ENCODE peak calls at places on chromosomes 7 and 10, in nine cellular contexts. R is tibial artery; U is foreskin fibroblast; V is kidney epithelial cell; B is breast epithelium; F is CD8-positive, alpha-beta T cell; N is spleen; T is body of pancreas; L is IMR-90. Z is an unnamed sample.
A peak's percentile ranks its signal among the peaks of the same experiment; 100 is the strongest.

GRCh38 chr7:2886900-2887299 is 42.8 kb upstream of the GNA12 start:
- DNase-seq in N (no peak), V (no peak), U (peak; percentile 67), B (no peak), T (peak; percentile 49), F (peak; percentile 14), R (peak; percentile 38), L (peak; percentile 82), Z (peak; percentile 54)

GRCh38 chr7:122305475-122306319 is 1.1 kb upstream of the FEZF1 start:
- DNase-seq in T (peak; percentile 20), F (no peak), R (no peak), B (no peak), V (no peak), N (peak; percentile 66), U (no peak), L (no peak), Z (no peak)

GRCh38 chr10:1872151-1872726 is 134.9 kb upstream of the ADARB2 start:
- DNase-seq in F (no peak), U (no peak), V (no peak), R (no peak), N (no peak), L (no peak), T (no peak), B (no peak), Z (no peak)

GRCh38 chr10:35961501-35961900 is 319.4 kb upstream of the FZD8 start:
- DNase-seq in B (no peak), U (no peak), R (no peak), V (peak; percentile 10), F (no peak), N (no peak), T (no peak), L (peak; percentile 68), Z (no peak)

GRCh38 chr7:47153571-47153970 is 428.3 kb downstream of the TNS3 start:
- DNase-seq in R (no peak), V (no peak), N (no peak), U (no peak), L (no peak), T (peak; percentile 68), B (no peak), F (no peak), Z (no peak)

GRCh38 chr7:158952776-158953175 is 96.4 kb downstream of the DYNC2I1 start:
- DNase-seq in L (no peak), R (no peak), T (no peak), U (no peak), V (no peak), B (no peak), N (no peak), F (no peak), Z (no peak)

GRCh38 chr7:47104206-47104549 is 477.7 kb downstream of the TNS3 start:
- DNase-seq in B (no peak), U (no peak), N (no peak), V (no peak), F (no peak), R (no peak), L (no peak), T (no peak), Z (no peak)

GRCh38 chr10:79378383-79378646 is 31.0 kb downstream of the PPIF start:
- DNase-seq in B (no peak), V (no peak), T (no peak), F (no peak), R (no peak), N (peak; percentile 30), U (no peak), L (no peak), Z (no peak)

GRCh38 chr10:59337254-59337653 is 25.1 kb downstream of the FAM13C start:
- DNase-seq in T (peak; percentile 37), R (peak; percentile 37), F (no peak), L (peak; percentile 64), N (no peak), V (no peak), B (no peak), U (peak; percentile 11), Z (peak; percentile 74)

GRCh38 chr7:37660614-37661013 is 23.0 kb upstream of the GPR141 start:
- DNase-seq in F (no peak), N (no peak), R (no peak), V (no peak), U (no peak), B (no peak), T (no peak), L (no peak), Z (no peak)

GRCh38 chr7:37657798-37658197 is 25.8 kb upstream of the GPR141 start:
- DNase-seq in N (no peak), B (no peak), V (no peak), U (no peak), T (no peak), R (no peak), L (no peak), F (no peak), Z (no peak)

GRCh38 chr7:37659971-37660370 is 23.6 kb upstream of the GPR141 start:
- DNase-seq in U (no peak), F (no peak), B (no peak), R (no peak), L (no peak), T (no peak), N (no peak), V (no peak), Z (no peak)

DNA sequence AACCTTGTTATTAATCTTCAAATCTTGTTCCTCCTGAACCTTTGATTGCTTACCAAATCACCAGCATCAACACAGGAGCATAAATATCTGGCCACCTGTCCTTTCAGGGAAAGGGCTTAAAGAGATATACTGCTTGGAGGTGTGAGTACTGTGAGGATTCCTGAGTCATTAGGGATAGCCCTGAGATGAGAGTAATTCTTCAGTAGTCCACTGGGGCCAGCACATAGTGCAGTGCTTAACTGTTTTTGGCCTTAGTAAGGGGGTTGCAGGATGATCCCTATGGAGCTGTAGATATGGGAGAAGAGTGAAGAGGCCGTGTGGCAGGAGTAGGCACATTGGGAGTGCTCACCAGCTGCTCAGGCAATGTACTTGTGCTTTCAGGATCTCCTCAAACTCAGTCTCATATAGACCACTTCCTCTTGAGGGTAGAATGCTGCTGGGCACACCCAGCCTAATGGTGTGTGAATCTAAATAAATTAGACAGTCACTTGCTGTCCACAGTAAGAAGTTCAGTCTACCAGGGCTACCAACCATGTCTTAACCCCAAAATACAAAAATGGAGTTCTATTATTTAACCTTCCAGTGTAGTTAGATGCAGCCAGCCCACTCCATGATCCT is 26.5 kb upstream of the GPR141 start:
- DNase-seq in F (no peak), B (no peak), T (no peak), V (no peak), N (no peak), U (no peak), L (no peak), R (no peak), Z (no peak)
- TF ChIP-seq CTCF in F (no peak), B (no peak), T (no peak), V (no peak), N (no peak), U (no peak), L (no peak), R (no peak), Z (no peak)

GRCh38 chr7:22732556-22733126 is 5.6 kb downstream of the IL6 start:
- DNase-seq in N (no peak), V (no peak), F (no peak), T (no peak), B (no peak), L (peak; percentile 45), R (no peak), U (no peak), Z (no peak)

GRCh38 chr7:22729180-22729579 is 2.2 kb downstream of the IL6 start:
- DNase-seq in U (no peak), F (no peak), N (no peak), R (no peak), V (no peak), B (no peak), L (peak; percentile 18), T (no peak), Z (no peak)

GRCh38 chr7:22731781-22732180 is 4.8 kb downstream of the IL6 start:
- DNase-seq in T (no peak), F (no peak), V (no peak), U (no peak), L (peak; percentile 11), B (no peak), R (no peak), N (no peak), Z (no peak)

GRCh38 chr7:22728416-22729029 is 1.5 kb downstream of the IL6 start:
- DNase-seq in R (no peak), L (peak; percentile 71), B (no peak), T (no peak), U (no peak), N (no peak), V (peak; percentile 35), F (no peak), Z (peak; percentile 54)

DNA sequence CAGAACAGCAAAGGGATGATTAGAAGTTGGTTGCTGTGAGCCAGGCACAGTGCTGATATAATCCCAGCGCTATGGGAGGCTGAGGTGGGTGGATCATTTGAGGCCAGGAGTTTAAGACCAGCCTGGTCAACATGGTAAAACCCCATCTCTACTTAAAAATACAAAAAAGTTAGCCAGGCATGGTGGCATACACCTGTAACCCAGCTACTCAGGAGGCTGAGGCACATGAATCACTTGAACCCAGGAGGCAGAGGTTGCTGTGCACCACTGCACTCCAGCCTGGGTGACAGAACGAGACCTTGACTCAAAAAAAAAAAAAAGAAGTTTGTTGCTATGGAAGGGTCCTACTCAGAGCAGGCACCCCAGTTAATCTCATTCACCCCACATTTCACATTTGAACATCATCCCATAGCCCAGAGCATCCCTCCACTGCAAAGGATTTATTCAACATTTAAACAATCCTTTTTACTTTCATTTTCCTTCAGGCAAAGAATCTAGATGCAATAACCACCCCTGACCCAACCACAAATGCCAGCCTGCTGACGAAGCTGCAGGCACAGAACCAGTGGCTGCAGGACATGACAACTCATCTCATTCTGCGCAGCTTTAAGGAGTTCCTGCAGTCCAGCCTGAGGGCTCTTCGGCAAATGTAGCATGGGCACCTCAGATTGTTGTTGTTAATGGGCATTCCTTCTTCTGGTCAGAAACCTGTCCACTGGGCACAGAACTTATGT is 4.1 kb downstream of the IL6 start:
- DNase-seq in R (no peak), V (peak; percentile 81), T (no peak), U (peak; percentile 89), F (no peak), B (no peak), N (no peak), L (peak; percentile 76), Z (no peak)
- H3K4me3 ChIP-seq in R (peak overlapping the region; percentile 0), V (no peak overlapping the region), T (no peak overlapping the region), U (peak overlapping the region; percentile 39), F (no peak overlapping the region), B (no peak overlapping the region), N (no peak overlapping the region), L (no peak overlapping the region), Z (peak overlapping the region; percentile 22)

DNA sequence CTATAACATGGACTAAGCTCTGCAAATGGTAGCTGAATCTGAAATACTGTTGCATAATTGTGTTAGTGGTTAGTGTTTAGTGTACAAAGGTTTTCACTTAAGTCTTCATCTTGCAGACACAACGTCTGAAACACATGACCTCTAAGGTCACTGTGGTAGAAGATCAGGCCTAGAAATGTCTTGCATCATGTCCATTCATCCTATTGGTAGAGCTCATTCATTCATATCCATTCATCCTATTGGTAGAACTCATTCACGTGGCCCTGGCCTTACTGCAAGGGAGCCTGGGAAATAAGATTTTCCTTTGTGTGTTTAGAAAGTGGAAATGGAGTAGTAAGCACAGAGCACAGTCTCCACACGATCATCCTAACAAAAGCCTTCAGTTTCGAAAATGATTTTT is 485.8 kb downstream of the PLXNA4 start:
- DNase-seq in V (no peak), R (peak; percentile 2), U (no peak), F (no peak), N (no peak), T (no peak), L (no peak), B (no peak), Z (no peak)
- TF ChIP-seq CTCF in V (no peak), R (no peak), U (no peak), F (no peak), N (no peak), T (no peak), L (no peak), B (no peak), Z (no peak)

GRCh38 chr7:107047902-107048782 is 3.6 kb downstream of the PRKAR2B start:
- DNase-seq in B (no peak), T (no peak), R (no peak), L (peak; percentile 50), V (no peak), N (no peak), U (no peak), F (no peak), Z (no peak)
- H3K4me3 ChIP-seq in B (no peak overlapping the region), T (no peak overlapping the region), R (no peak overlapping the region), L (no peak overlapping the region), V (no peak overlapping the region), N (peak overlapping the region; percentile 15), U (no peak overlapping the region), F (no peak overlapping the region), Z (no peak overlapping the region)

Z was measured in HFF-Myc.